ENCODE peak calls at places on chromosomes 3 and 15, in ten cellular contexts. Y is body of pancreas, V is fibroblast of the aortic adventitia, S is ovary, P is bronchial epithelial cell, T is BJ, L is Peyer's patch, H is transverse colon, J is stomach, X is HepG2. M is an unnamed sample.

GRCh38 chr3:104907507-104907906 is 459.2 kb upstream of the ALCAM start:
- DNase-seq in V (peak; percentile 81), T (peak; percentile 35), Y (no peak), P (peak; percentile 88), L (no peak), J (no peak), S (no peak), X (no peak), H (no peak), M (peak; percentile 15)

GRCh38 chr15:63601727-63602185 is 4.6 kb downstream of the FBXL22 start:
- DNase-seq in T (no peak), V (no peak), P (no peak), Y (peak; percentile 39), X (no peak), J (no peak), L (peak; percentile 59), S (no peak), H (peak; percentile 73), M (no peak)

GRCh38 chr3:15300318-15301078 is 31.9 kb downstream of the SH3BP5 start:
- DNase-seq in V (peak; percentile 75), L (no peak), H (no peak), X (no peak), Y (no peak), T (no peak), P (peak; percentile 92), S (no peak), J (no peak), M (no peak)

GRCh38 chr3:35638640-35639250 is 580 bp upstream of the ARPP21 start:
- DNase-seq in Y (no peak), T (no peak), H (no peak), J (no peak), L (no peak), V (no peak), S (no peak), P (no peak), X (no peak), M (no peak)

GRCh38 chr3:101036213-101036618 is 43.0 kb upstream of the ABI3BP start:
- DNase-seq in Y (peak; percentile 33), P (peak; percentile 96), S (no peak), H (no peak), L (no peak), X (peak; percentile 11), T (peak; percentile 93), J (no peak), V (peak; percentile 98), M (peak; percentile 75)

GRCh38 chr3:10419637-10420232 is 85.7 kb downstream of the ATP2B2 start:
- DNase-seq in P (peak; percentile 78), Y (no peak), J (no peak), L (peak; percentile 51), V (no peak), X (no peak), H (no peak), T (no peak), S (no peak), M (no peak)

GRCh38 chr3:19149388-19149787 is 1.1 kb downstream of the KCNH8 start:
- DNase-seq in S (no peak), X (no peak), J (no peak), P (peak; percentile 37), Y (peak; percentile 17), T (no peak), H (no peak), L (no peak), V (peak; percentile 12), M (no peak)

GRCh38 chr3:141789281-141789680 is 26.1 kb downstream of the GRK7 start:
- DNase-seq in L (no peak), J (no peak), H (no peak), Y (no peak), S (no peak), T (no peak), V (no peak), P (no peak), X (peak; percentile 19), M (no peak)

GRCh38 chr15:38458646-38459045 is 4.7 kb downstream of the FAM98B start:
- DNase-seq in H (no peak), L (no peak), T (no peak), J (no peak), P (no peak), Y (no peak), S (no peak), V (no peak), X (no peak), M (no peak)

GRCh38 chr15:38459480-38459879 is 5.6 kb downstream of the FAM98B start:
- DNase-seq in P (no peak), J (no peak), X (no peak), Y (no peak), L (no peak), T (no peak), H (no peak), V (no peak), S (no peak), M (no peak)

GRCh38 chr15:38454687-38455071 is 752 bp downstream of the FAM98B start:
- DNase-seq in V (no peak), X (peak; percentile 9), P (no peak), H (no peak), T (no peak), S (no peak), J (no peak), Y (no peak), L (no peak), M (no peak)

GRCh38 chr15:38455096-38455495 is 1.2 kb downstream of the FAM98B start:
- DNase-seq in J (no peak), P (peak; percentile 14), S (no peak), V (peak; percentile 7), T (no peak), X (no peak), H (no peak), Y (no peak), L (no peak), M (no peak)

DNA sequence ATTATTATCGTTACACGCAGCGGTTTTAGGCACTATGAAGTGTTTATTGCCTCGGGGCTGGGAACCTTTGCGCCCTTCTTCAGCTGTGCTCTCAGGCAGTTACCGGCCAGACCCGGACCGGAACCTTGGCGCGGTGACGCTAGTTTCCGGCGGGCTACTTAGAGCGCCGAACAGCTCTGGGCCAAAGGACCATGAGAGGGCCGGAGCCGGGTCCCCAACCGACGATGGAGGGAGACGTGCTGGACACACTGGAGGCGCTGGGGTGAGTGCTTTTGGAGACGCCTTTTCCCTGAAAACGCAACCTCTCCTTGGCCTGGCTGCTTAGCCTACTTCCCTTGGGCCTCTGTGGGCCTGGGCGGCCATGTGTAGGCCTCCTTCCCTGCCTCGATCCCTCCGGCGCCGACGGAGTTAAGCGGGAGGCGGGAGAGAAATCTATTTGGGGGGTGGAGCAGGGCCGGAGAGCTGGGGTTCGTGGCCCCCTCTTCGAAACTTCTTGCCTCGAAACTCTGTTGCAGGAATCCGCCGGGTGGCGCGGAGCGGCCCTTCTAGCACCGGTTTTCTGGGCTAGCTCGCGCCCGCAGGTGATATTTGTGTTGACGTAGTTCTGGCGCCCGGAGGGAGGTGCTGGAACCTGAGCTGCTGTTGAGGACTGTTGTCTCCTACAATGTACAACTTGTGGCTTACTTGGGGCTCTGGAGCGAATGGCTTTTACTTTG is at the start of gene FAM98B:
- DNase-seq in S (peak; percentile 85), Y (peak; percentile 91), X (peak; percentile 73), L (peak; percentile 80), P (peak; percentile 68), H (peak; percentile 92), J (peak; percentile 92), T (peak; percentile 36), V (peak; percentile 92), M (peak; percentile 64)
- TF ChIP-seq CTCF in S (no peak), Y (peak; percentile 11), X (peak; percentile 25), L (no peak), P (peak; percentile 15), H (no peak), J (no peak), T (peak; percentile 14), V (no peak), M (no peak)

DNA sequence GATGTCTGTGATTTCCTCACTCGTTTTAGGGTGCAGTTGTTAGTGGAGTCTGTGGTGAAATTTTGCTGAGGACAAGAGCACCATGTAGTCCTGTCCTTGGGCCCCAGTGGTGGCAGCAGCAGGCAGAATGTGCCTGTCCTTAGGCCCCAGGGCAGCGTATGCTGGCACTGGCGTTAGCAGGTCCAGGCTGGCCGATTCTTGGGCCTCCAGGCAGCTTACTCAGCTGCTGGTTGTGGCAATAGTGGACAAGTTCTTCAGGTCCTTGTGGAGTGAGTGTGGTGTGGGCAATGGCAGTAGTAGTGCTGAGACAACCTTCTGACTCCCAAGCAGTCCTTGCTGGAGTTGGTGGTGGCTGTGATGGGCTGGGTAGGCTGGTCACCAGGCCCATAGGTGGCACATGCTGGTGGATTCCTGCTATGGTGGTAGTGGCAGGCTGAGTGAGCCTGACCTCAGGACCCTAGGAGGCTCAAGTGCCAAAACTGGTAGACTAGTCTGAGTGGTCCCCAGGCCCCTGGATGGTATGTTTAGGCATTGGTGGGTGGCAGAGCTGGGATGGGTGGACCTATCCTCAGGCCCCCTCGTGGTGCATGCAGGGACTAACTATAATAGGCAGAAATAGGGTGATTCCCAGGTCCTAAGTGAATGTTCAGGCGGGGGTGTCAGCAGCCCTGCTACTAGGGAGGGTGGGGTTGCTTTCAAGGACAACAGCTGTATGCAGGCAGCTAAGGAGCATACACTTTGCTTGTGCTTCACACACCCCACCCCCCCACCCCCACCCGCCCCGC is 56.3 kb downstream of the TNFAIP8L3 start:
- DNase-seq in Y (no peak), V (no peak), P (peak; percentile 72), J (no peak), X (peak; percentile 16), S (no peak), T (no peak), H (no peak), L (no peak), M (no peak)
- TF ChIP-seq CTCF in Y (no peak), V (no peak), P (no peak), J (no peak), X (peak; percentile 19), S (no peak), T (no peak), H (no peak), L (no peak), M (no peak)

DNA sequence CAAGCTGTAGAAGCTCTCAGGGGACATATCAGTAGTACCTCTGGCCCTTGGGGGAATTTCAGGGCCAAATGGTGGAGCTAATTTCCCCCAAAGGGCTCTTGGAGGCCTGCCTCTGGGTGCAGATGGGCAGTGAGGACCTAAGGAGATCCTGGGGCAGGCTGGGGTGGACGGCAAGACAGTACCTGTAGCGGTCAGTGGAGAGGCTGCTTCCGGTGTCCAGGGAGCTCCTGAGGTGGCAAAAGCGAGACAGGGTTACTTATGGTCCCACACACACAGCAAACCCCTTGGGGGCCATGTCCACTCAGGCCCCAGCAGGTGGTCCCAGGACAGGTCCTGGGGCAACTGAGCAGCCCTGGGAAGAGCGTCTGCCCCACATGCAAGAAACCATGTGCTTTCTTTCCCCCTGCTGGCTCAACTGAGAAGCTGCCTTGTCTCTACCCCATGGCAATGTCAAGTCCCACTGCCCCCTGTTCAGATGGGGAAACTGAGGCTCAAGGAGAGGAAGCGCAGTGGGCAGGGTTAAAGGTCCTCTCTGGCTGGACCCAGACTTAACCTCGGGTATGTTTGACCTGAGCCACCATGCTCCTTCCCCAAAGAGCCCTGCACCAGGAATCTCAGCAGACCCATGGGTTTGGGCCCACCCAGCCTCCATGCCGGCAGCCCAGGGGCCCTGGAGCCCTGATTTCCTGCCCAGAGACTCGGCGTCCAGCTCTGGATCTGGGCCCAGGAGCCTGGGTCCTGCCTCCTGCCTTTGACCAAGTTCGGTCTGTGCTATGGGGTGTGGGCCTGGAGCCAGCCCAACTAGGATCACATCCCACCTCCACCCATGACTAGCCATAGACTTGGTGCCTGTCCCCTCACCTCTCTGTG is 25.7 kb downstream of the IQSEC1 start:
- DNase-seq in S (no peak), H (no peak), J (no peak), L (no peak), Y (no peak), X (no peak), P (no peak), T (no peak), V (no peak), M (no peak)
- TF ChIP-seq CTCF in S (no peak), H (no peak), J (no peak), L (no peak), Y (no peak), X (no peak), P (no peak), T (no peak), V (peak; percentile 8), M (no peak)

GRCh38 chr15:94097567-94097966 is 133.8 kb upstream of the MCTP2 start:
- DNase-seq in J (no peak), X (no peak), S (no peak), H (no peak), T (no peak), Y (no peak), P (no peak), V (no peak), L (no peak), M (no peak)

GRCh38 chr15:94098877-94099606 is 132.3 kb upstream of the MCTP2 start:
- DNase-seq in P (no peak), V (peak; percentile 18), J (no peak), T (no peak), H (no peak), S (no peak), L (no peak), Y (no peak), X (no peak), M (no peak)

GRCh38 chr15:94105760-94106159 is 125.6 kb upstream of the MCTP2 start:
- DNase-seq in H (no peak), P (peak; percentile 78), X (peak; percentile 4), J (no peak), L (no peak), T (no peak), S (no peak), V (no peak), Y (no peak), M (no peak)

GRCh38 chr15:94100814-94101213 is 130.5 kb upstream of the MCTP2 start:
- DNase-seq in Y (no peak), S (no peak), P (no peak), V (no peak), T (no peak), H (no peak), J (no peak), X (no peak), L (no peak), M (no peak)
- TF ChIP-seq CTCF in Y (no peak), S (no peak), P (no peak), V (no peak), T (no peak), H (no peak), J (no peak), X (no peak), L (no peak), M (no peak)